ENCODE peak calls at places on chromosomes 6 and 20, in five cellular contexts. J is IMR-90, Q is tibial artery, U is tibial nerve, M is left ventricle myocardium inferior. K is an unnamed sample.

GRCh38 chr20:25277051-25277801 is 29.3 kb downstream of the PYGB start:
- DNase-seq in J (no peak), Q (peak; percentile 51), U (peak; percentile 4), M (peak; percentile 54), K (no peak)

GRCh38 chr6:104566411-104566810 is 293.3 kb downstream of the HACE1 start:
- DNase-seq in J (no peak), Q (no peak), U (no peak), M (no peak), K (no peak)

GRCh38 chr6:21352131-21352530 is 241.4 kb upstream of the SOX4 start:
- DNase-seq in J (no peak), Q (no peak), U (no peak), M (no peak), K (no peak)

GRCh38 chr20:18004389-18005031 is 35.7 kb downstream of the MGME1 start:
- DNase-seq in J (peak; percentile 68), Q (no peak), U (no peak), M (no peak), K (no peak)

GRCh38 chr20:16761305-16761829 is 13.2 kb downstream of the OTOR start:
- DNase-seq in J (peak; percentile 75), Q (no peak), U (no peak), M (no peak), K (no peak)

GRCh38 chr6:18260448-18261106 is 3.8 kb downstream of the DEK start:
- DNase-seq in J (peak; percentile 36), Q (no peak), U (no peak), M (no peak), K (no peak)

GRCh38 chr6:108736832-108737231 is 111.4 kb upstream of the ARMC2 start:
- DNase-seq in J (peak; percentile 92), Q (peak; percentile 79), U (no peak), M (no peak), K (peak; percentile 85)

GRCh38 chr6:106117579-106117978 is 31.4 kb downstream of the PRDM1 start:
- DNase-seq in J (no peak), Q (no peak), U (no peak), M (no peak), K (no peak)

GRCh38 chr6:142236686-142237085 is 65.1 kb upstream of the ADGRG6 start:
- DNase-seq in J (no peak), Q (no peak), U (no peak), M (no peak), K (no peak)

DNA sequence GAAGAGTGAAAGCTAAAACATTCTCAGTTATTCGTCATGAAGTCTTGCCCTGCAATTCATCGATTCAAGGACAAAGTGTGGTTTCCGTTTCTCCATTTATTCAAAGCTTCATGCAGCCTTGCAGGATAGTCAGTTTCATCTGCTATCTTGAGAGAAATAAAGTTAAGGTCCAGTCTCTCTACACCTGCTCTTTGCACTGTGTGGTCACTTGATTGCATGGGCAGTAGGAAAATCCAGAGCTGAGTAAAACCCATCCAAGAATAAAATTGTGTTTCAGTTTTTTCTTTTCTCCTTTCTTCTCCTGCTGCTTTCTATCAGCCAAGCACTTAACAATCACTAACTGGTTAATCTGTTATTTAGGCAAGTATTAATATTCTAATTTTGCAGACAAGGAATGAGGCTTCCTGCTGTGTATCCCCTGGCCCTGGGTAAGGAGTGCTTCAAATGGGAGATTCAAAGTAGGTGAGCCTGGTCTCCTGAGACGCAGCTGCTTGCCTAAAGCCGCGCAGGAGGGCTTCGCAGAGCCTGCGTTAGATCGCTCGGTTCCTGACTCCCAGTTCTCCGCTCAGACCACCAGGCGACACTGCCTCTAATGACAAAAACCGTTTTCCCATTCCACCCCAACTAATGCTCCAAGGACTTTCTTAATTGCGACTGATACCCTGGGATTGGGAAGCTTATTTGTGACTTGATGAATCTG is 808.3 kb downstream of the TFAP2A start:
- DNase-seq in J (no peak), Q (no peak), U (no peak), M (no peak), K (no peak)
- TF ChIP-seq CTCF in J (no peak), Q (no peak), U (no peak), M (no peak), K (no peak)

GRCh38 chr6:31493875-31494694 is 3.9 kb upstream of the MICB start:
- DNase-seq in J (peak; percentile 70), Q (peak; percentile 88), U (peak; percentile 70), M (peak; percentile 87), K (peak; percentile 84)

GRCh38 chr6:31497595-31498476 is at the start of gene MICB:
- DNase-seq in J (peak; percentile 68), Q (peak; percentile 88), U (peak; percentile 45), M (peak; percentile 71), K (peak; percentile 86)

GRCh38 chr6:31495580-31495979 is 2.4 kb upstream of the MICB start:
- DNase-seq in J (peak; percentile 62), Q (peak; percentile 61), U (no peak), M (no peak), K (no peak)

GRCh38 chr6:31498748-31499147 is 803 bp downstream of the MICB start:
- DNase-seq in J (no peak), Q (peak; percentile 51), U (no peak), M (no peak), K (no peak)
- H3K4me3 ChIP-seq in J (peak overlapping the region; percentile 7), Q (peak overlapping the region; percentile 80), U (peak overlapping the region; percentile 65), M (peak overlapping the region; percentile 74), K (peak overlapping the region; percentile 45)

DNA sequence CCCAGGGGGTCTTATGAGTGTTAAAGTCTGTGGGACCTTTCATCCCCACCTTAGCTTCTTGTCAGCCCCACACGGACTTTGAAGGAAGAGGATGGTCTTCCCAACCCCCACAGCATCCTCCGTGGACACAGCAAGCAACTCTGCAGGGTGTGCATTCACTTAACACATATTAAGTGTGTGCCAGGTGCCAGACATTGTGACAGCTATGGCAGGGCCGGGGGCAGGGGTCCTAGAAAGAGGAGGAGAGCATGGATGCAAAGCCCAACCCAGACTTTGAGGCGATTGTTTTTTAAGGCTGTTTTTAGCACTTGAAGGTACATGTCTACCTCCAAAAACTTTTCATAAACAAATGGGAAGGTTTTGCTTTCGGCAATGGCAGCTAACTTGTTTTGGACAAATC is 121.6 kb upstream of the KCNG1 start:
- DNase-seq in J (no peak), Q (no peak), U (no peak), M (no peak), K (no peak)
- H3K27ac ChIP-seq in J (no peak overlapping the region), Q (no peak overlapping the region), U (no peak overlapping the region), M (no peak overlapping the region), K (no peak overlapping the region)

GRCh38 chr6:26421259-26422144 is 18.8 kb upstream of the BTN3A3 start:
- DNase-seq in J (peak; percentile 92), Q (peak; percentile 85), U (peak; percentile 47), M (peak; percentile 44), K (peak; percentile 88)

GRCh38 chr6:26416288-26416687 is 14.2 kb downstream of the BTN3A1 start:
- DNase-seq in J (no peak), Q (no peak), U (no peak), M (no peak), K (no peak)

GRCh38 chr6:26415791-26416190 is 13.7 kb downstream of the BTN3A1 start:
- DNase-seq in J (peak; percentile 38), Q (no peak), U (no peak), M (no peak), K (no peak)

GRCh38 chr6:26422329-26422728 is 18.0 kb upstream of the BTN3A3 start:
- DNase-seq in J (no peak), Q (no peak), U (no peak), M (no peak), K (no peak)

DNA sequence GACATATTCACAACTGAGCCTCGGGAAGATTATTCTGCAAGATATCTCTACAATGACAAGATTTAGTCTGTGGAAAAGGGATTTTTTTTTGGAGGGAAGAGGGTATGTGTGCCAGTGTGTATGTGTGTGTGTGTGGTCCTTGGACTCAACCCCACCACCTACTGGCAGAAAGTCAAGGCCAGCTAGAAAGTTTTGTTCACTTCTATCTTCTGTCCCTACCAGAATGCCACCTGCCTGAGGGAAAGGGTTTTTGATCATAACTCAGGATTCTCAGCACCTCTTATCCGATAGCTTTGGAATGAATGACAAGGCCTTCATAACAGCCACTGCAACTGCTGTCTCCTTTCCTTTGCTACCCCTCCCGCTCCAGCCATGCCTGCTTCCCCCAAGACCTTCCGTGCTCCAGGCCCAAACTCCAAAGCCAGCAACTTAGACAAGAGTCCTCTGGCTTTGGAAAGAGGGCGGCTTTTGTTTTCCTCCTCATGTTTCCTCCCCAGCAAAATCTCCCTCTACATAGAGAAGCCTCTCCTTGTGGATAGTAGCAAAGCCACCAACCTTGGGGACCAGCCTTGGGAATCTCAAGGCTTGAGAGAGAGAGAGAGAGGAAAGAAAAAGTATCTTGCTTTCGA is 18.6 kb downstream of the BTN3A1 start:
- DNase-seq in J (peak; percentile 42), Q (no peak), U (no peak), M (no peak), K (no peak)
- TF ChIP-seq CTCF in J (peak; percentile 39), Q (no peak), U (peak; percentile 21), M (peak; percentile 46), K (no peak)

DNA sequence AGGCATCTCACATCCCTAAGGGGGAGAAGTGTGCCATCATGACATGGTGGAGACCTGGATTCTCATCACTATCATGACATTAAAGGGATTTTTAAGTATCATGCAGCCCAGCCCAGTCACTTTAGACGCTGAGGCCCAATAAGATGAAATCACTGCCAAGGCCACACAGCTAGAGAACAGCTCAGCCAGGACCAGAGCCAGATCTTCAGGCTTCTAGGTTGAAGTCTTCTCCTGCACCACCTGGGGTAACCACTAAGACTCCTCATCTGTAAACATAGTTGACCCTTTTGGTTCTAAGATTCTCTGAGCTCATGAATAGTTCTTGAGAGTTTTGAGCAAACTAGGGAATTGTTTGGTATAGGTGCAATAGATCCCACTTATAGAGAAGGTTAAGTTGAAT is 125.1 kb downstream of the TCP11 start:
- DNase-seq in J (peak; percentile 56), Q (no peak), U (no peak), M (no peak), K (no peak)
- H3K4me3 ChIP-seq in J (no peak overlapping the region), Q (no peak overlapping the region), U (no peak overlapping the region), M (peak overlapping the region; percentile 74), K (no peak overlapping the region)

GRCh38 chr6:34317882-34318491 is 69.2 kb upstream of the SMIM29 start:
- DNase-seq in J (peak; percentile 11), Q (no peak), U (no peak), M (no peak), K (no peak)

GRCh38 chr6:34317172-34317477 is 68.3 kb upstream of the SMIM29 start:
- DNase-seq in J (no peak), Q (no peak), U (no peak), M (no peak), K (no peak)

GRCh38 chr6:34316442-34317171 is 67.8 kb upstream of the SMIM29 start:
- DNase-seq in J (no peak), Q (no peak), U (no peak), M (no peak), K (no peak)

GRCh38 chr6:34318492-34319470 is 70.0 kb upstream of the SMIM29 start:
- DNase-seq in J (no peak), Q (no peak), U (no peak), M (no peak), K (no peak)

GRCh38 chr6:34319471-34319885 is 70.7 kb upstream of the SMIM29 start:
- DNase-seq in J (no peak), Q (no peak), U (no peak), M (no peak), K (no peak)
- H3K27ac ChIP-seq in J (no peak overlapping the region), Q (no peak overlapping the region), U (peak overlapping the region; percentile 27), M (peak overlapping the region; percentile 47), K (peak overlapping the region; percentile 63)

K was measured in coronary artery.